ENCODE peak calls at places on chromosome X, in seven cellular contexts. One of them, this sample, is unnamed.

GRCh38 chrX:96445531-96446065 is 239.0 kb upstream of the DIAPH2 start:
- DNase-seq in T1000: no peak
- DNase-seq in M059J: no peak
- DNase-seq in stimulated activated CD8-positive, alpha-beta memory T cell treated with anti-CD3 and anti-CD28 coated beads, Interleukin-15, amount 100 ng/mL, for 24 hours: no peak
- DNase-seq in NCI-H1092: no peak
- DNase-seq in type B pancreatic cell: no peak
- DNase-seq in NCI-H1694: no peak
- DNase-seq in this sample: no peak

GRCh38 chrX:111116666-111117065 is 20.7 kb downstream of the PAK3 start:
- DNase-seq in T1000: no peak
- DNase-seq in M059J: no peak
- DNase-seq in stimulated activated CD8-positive, alpha-beta memory T cell treated with anti-CD3 and anti-CD28 coated beads, Interleukin-15, amount 100 ng/mL, for 24 hours: no peak
- DNase-seq in NCI-H1092: no peak
- DNase-seq in type B pancreatic cell: no peak
- DNase-seq in NCI-H1694: no peak
- DNase-seq in this sample: no peak

GRCh38 chrX:71489540-71489939 is 43.4 kb upstream of the OGT start:
- DNase-seq in T1000: no peak
- DNase-seq in M059J: no peak
- DNase-seq in stimulated activated CD8-positive, alpha-beta memory T cell treated with anti-CD3 and anti-CD28 coated beads, Interleukin-15, amount 100 ng/mL, for 24 hours: no peak
- DNase-seq in NCI-H1092: no peak
- DNase-seq in type B pancreatic cell: no peak
- DNase-seq in NCI-H1694: no peak
- DNase-seq in this sample: no peak

GRCh38 chrX:49041683-49042529 is 1.3 kb downstream of the TFE3 start:
- DNase-seq in T1000: peak
- DNase-seq in M059J: peak
- DNase-seq in stimulated activated CD8-positive, alpha-beta memory T cell treated with anti-CD3 and anti-CD28 coated beads, Interleukin-15, amount 100 ng/mL, for 24 hours: no peak
- DNase-seq in NCI-H1092: no peak
- DNase-seq in type B pancreatic cell: no peak
- DNase-seq in NCI-H1694: no peak
- DNase-seq in this sample: no peak

GRCh38 chrX:29455702-29456101 is 759.7 kb upstream of the MAGEB2 start:
- DNase-seq in T1000: no peak
- DNase-seq in M059J: no peak
- DNase-seq in stimulated activated CD8-positive, alpha-beta memory T cell treated with anti-CD3 and anti-CD28 coated beads, Interleukin-15, amount 100 ng/mL, for 24 hours: no peak
- DNase-seq in NCI-H1092: no peak
- DNase-seq in type B pancreatic cell: no peak
- DNase-seq in NCI-H1694: no peak
- DNase-seq in this sample: no peak

GRCh38 chrX:146615807-146616206 is 193.8 kb upstream of the CXorf51B start:
- DNase-seq in T1000: no peak
- DNase-seq in M059J: no peak
- DNase-seq in stimulated activated CD8-positive, alpha-beta memory T cell treated with anti-CD3 and anti-CD28 coated beads, Interleukin-15, amount 100 ng/mL, for 24 hours: no peak
- DNase-seq in NCI-H1092: no peak
- DNase-seq in type B pancreatic cell: no peak
- DNase-seq in NCI-H1694: no peak
- DNase-seq in this sample: no peak

GRCh38 chrX:155577682-155578081 is 35.1 kb downstream of the TMLHE start:
- DNase-seq in T1000: no peak
- DNase-seq in M059J: no peak
- DNase-seq in stimulated activated CD8-positive, alpha-beta memory T cell treated with anti-CD3 and anti-CD28 coated beads, Interleukin-15, amount 100 ng/mL, for 24 hours: no peak
- DNase-seq in NCI-H1092: no peak
- DNase-seq in type B pancreatic cell: no peak
- DNase-seq in NCI-H1694: no peak
- DNase-seq in this sample: no peak

GRCh38 chrX:67587946-67588624 is 44.3 kb downstream of the AR start:
- DNase-seq in T1000: peak
- DNase-seq in M059J: peak
- DNase-seq in stimulated activated CD8-positive, alpha-beta memory T cell treated with anti-CD3 and anti-CD28 coated beads, Interleukin-15, amount 100 ng/mL, for 24 hours: no peak
- DNase-seq in NCI-H1092: no peak
- DNase-seq in type B pancreatic cell: no peak
- DNase-seq in NCI-H1694: no peak
- DNase-seq in this sample: no peak

GRCh38 chrX:150692296-150692695 is 900 bp upstream of the MTMR1 start:
- DNase-seq in T1000: no peak
- DNase-seq in M059J: no peak
- DNase-seq in stimulated activated CD8-positive, alpha-beta memory T cell treated with anti-CD3 and anti-CD28 coated beads, Interleukin-15, amount 100 ng/mL, for 24 hours: no peak
- DNase-seq in NCI-H1092: no peak
- DNase-seq in type B pancreatic cell: no peak
- DNase-seq in NCI-H1694: no peak
- DNase-seq in this sample: no peak

GRCh38 chrX:106698693-106699092 is 27.8 kb upstream of the RNF128 start:
- DNase-seq in T1000: no peak
- DNase-seq in M059J: peak
- DNase-seq in stimulated activated CD8-positive, alpha-beta memory T cell treated with anti-CD3 and anti-CD28 coated beads, Interleukin-15, amount 100 ng/mL, for 24 hours: no peak
- DNase-seq in NCI-H1092: no peak
- DNase-seq in type B pancreatic cell: no peak
- DNase-seq in NCI-H1694: no peak
- DNase-seq in this sample: no peak

GRCh38 chrX:79975605-79976004 is 38.9 kb upstream of the TBX22 start:
- DNase-seq in T1000: no peak
- DNase-seq in M059J: no peak
- DNase-seq in stimulated activated CD8-positive, alpha-beta memory T cell treated with anti-CD3 and anti-CD28 coated beads, Interleukin-15, amount 100 ng/mL, for 24 hours: no peak
- DNase-seq in NCI-H1092: no peak
- DNase-seq in type B pancreatic cell: no peak
- DNase-seq in NCI-H1694: no peak
- DNase-seq in this sample: no peak

GRCh38 chrX:34875204-34875603 is 67.4 kb upstream of the FAM47B start:
- DNase-seq in T1000: no peak
- DNase-seq in M059J: peak
- DNase-seq in stimulated activated CD8-positive, alpha-beta memory T cell treated with anti-CD3 and anti-CD28 coated beads, Interleukin-15, amount 100 ng/mL, for 24 hours: no peak
- DNase-seq in NCI-H1092: peak
- DNase-seq in type B pancreatic cell: no peak
- DNase-seq in NCI-H1694: no peak
- DNase-seq in this sample: peak

GRCh38 chrX:153867139-153867538 is 18.8 kb downstream of the L1CAM start:
- DNase-seq in T1000: no peak
- DNase-seq in M059J: no peak
- DNase-seq in stimulated activated CD8-positive, alpha-beta memory T cell treated with anti-CD3 and anti-CD28 coated beads, Interleukin-15, amount 100 ng/mL, for 24 hours: no peak
- DNase-seq in NCI-H1092: no peak
- DNase-seq in type B pancreatic cell: no peak
- DNase-seq in NCI-H1694: no peak
- DNase-seq in this sample: no peak

GRCh38 chrX:8743126-8743732 is 11.3 kb upstream of the ANOS1 start:
- DNase-seq in T1000: peak
- DNase-seq in M059J: peak
- DNase-seq in stimulated activated CD8-positive, alpha-beta memory T cell treated with anti-CD3 and anti-CD28 coated beads, Interleukin-15, amount 100 ng/mL, for 24 hours: peak
- DNase-seq in NCI-H1092: no peak
- DNase-seq in type B pancreatic cell: no peak
- DNase-seq in NCI-H1694: no peak
- DNase-seq in this sample: no peak